ENCODE peak calls at places on chromosomes 12 and 14, in four cellular contexts. One of them, this sample, is unnamed.

GRCh38 chr14:60736494-60736893 is 1.9 kb downstream of the MNAT1 start:
- DNase-seq in coronary artery: no peak
- DNase-seq in cardiac fibroblast: peak
- DNase-seq in brain microvascular endothelial cell: peak
- DNase-seq in this sample: peak

GRCh38 chr14:66001356-66001755 is 484.8 kb upstream of the CCDC196 start:
- DNase-seq in coronary artery: no peak
- DNase-seq in brain microvascular endothelial cell: no peak
- DNase-seq in cardiac fibroblast: no peak
- DNase-seq in this sample: no peak

GRCh38 chr14:55221186-55221585 is 29.8 kb upstream of the DLGAP5 start:
- DNase-seq in brain microvascular endothelial cell: peak
- DNase-seq in coronary artery: no peak
- DNase-seq in cardiac fibroblast: peak
- DNase-seq in this sample: peak

GRCh38 chr12:59097876-59098275 is 177.6 kb upstream of the LRIG3 start:
- DNase-seq in coronary artery: no peak
- DNase-seq in brain microvascular endothelial cell: no peak
- DNase-seq in cardiac fibroblast: no peak
- DNase-seq in this sample: no peak

GRCh38 chr12:103314786-103315185 is 181.0 kb downstream of the C12orf42 start:
- DNase-seq in brain microvascular endothelial cell: no peak
- DNase-seq in coronary artery: no peak
- DNase-seq in cardiac fibroblast: no peak
- DNase-seq in this sample: no peak

GRCh38 chr12:14403711-14404164 is 38.3 kb downstream of the ATF7IP start:
- DNase-seq in cardiac fibroblast: peak
- DNase-seq in brain microvascular endothelial cell: peak
- DNase-seq in coronary artery: no peak
- DNase-seq in this sample: peak

GRCh38 chr12:75784591-75784990 is 247.0 kb downstream of the PHLDA1 start:
- DNase-seq in cardiac fibroblast: peak
- DNase-seq in coronary artery: no peak
- DNase-seq in brain microvascular endothelial cell: no peak
- DNase-seq in this sample: peak

GRCh38 chr12:4769073-4769472 is 48.9 kb downstream of the GALNT8 start:
- DNase-seq in cardiac fibroblast: no peak
- DNase-seq in brain microvascular endothelial cell: no peak
- DNase-seq in coronary artery: no peak
- DNase-seq in this sample: no peak

GRCh38 chr12:104539063-104539462 is 82.3 kb downstream of the CHST11 start:
- DNase-seq in cardiac fibroblast: no peak
- DNase-seq in coronary artery: no peak
- DNase-seq in brain microvascular endothelial cell: no peak
- DNase-seq in this sample: no peak

GRCh38 chr14:84340938-84341337 is 1189.0 kb upstream of the FLRT2 start:
- DNase-seq in cardiac fibroblast: peak
- DNase-seq in brain microvascular endothelial cell: no peak
- DNase-seq in coronary artery: no peak
- DNase-seq in this sample: peak

GRCh38 chr14:75132374-75133086 is 5.7 kb upstream of the NEK9 start:
- DNase-seq in brain microvascular endothelial cell: peak
- DNase-seq in coronary artery: no peak
- DNase-seq in cardiac fibroblast: peak
- DNase-seq in this sample: peak

GRCh38 chr12:98224584-98225221 is 290.7 kb upstream of the TMPO start:
- DNase-seq in coronary artery: no peak
- DNase-seq in brain microvascular endothelial cell: no peak
- DNase-seq in cardiac fibroblast: no peak
- DNase-seq in this sample: no peak

GRCh38 chr14:104146651-104147345 is 8.4 kb downstream of the KIF26A start:
- DNase-seq in cardiac fibroblast: no peak
- DNase-seq in brain microvascular endothelial cell: no peak
- DNase-seq in coronary artery: no peak
- DNase-seq in this sample: no peak

GRCh38 chr12:24797901-24798300 is 151.0 kb downstream of the BCAT1 start:
- DNase-seq in cardiac fibroblast: no peak
- DNase-seq in coronary artery: no peak
- DNase-seq in brain microvascular endothelial cell: no peak
- DNase-seq in this sample: no peak

GRCh38 chr14:68160269-68160668 is 340.7 kb downstream of the RAD51B start:
- DNase-seq in coronary artery: no peak
- DNase-seq in cardiac fibroblast: no peak
- DNase-seq in brain microvascular endothelial cell: no peak
- DNase-seq in this sample: no peak

GRCh38 chr14:94386085-94387031 is 2.0 kb downstream of the SERPINA1 start:
- DNase-seq in coronary artery: peak
- DNase-seq in cardiac fibroblast: no peak
- DNase-seq in brain microvascular endothelial cell: no peak
- DNase-seq in this sample: no peak

GRCh38 chr14:105761842-105762241 is 235.5 kb downstream of the TMEM121 start:
- DNase-seq in cardiac fibroblast: no peak
- DNase-seq in brain microvascular endothelial cell: no peak
- DNase-seq in coronary artery: no peak
- DNase-seq in this sample: no peak

GRCh38 chr12:109218996-109219395 is 90.1 kb downstream of the FOXN4 start:
- DNase-seq in coronary artery: no peak
- DNase-seq in cardiac fibroblast: no peak
- DNase-seq in brain microvascular endothelial cell: no peak
- DNase-seq in this sample: no peak

GRCh38 chr14:74510211-74510931 is 16.8 kb downstream of the ISCA2 start:
- DNase-seq in coronary artery: no peak
- DNase-seq in brain microvascular endothelial cell: peak
- DNase-seq in cardiac fibroblast: peak
- DNase-seq in this sample: no peak

GRCh38 chr14:104426771-104427125 is 152.8 kb upstream of the C14orf180 start:
- DNase-seq in coronary artery: peak
- DNase-seq in brain microvascular endothelial cell: no peak
- DNase-seq in cardiac fibroblast: no peak
- DNase-seq in this sample: no peak

GRCh38 chr12:112464605-112465004 is 45.9 kb downstream of the PTPN11 start:
- DNase-seq in cardiac fibroblast: no peak
- DNase-seq in brain microvascular endothelial cell: no peak
- DNase-seq in coronary artery: no peak
- DNase-seq in this sample: no peak

GRCh38 chr14:31927348-31927826 is 149.7 kb upstream of the ARHGAP5 start:
- DNase-seq in coronary artery: no peak
- DNase-seq in brain microvascular endothelial cell: peak
- DNase-seq in cardiac fibroblast: peak
- DNase-seq in this sample: peak

DNA sequence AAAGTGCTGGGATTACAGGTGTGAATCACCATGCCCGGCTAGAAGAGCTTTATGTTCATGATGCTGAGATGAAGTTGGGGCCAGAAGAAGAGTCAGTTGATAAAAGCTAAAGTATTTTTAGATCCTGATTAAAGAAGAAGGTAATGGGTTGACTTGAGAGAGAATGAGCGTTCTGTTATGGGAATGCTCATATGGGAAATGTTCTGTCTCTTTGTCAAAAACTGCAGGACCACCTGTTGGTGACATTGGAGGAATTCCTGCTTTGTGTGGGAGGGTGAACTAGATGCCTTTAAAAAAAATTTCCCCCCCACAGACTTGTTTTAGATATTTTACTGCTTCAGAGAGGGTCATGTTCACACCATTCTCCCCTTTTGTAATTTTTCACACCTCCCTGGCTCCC is 6.7 kb downstream of the WDR20 start:
- DNase-seq in brain microvascular endothelial cell: no peak
- DNase-seq in cardiac fibroblast: no peak
- DNase-seq in coronary artery: no peak
- DNase-seq in this sample: no peak
- H3K4me3 ChIP-seq in brain microvascular endothelial cell: no peak
- H3K4me3 ChIP-seq in cardiac fibroblast: no peak
- H3K4me3 ChIP-seq in coronary artery: no peak
- H3K4me3 ChIP-seq in this sample: no peak

DNA sequence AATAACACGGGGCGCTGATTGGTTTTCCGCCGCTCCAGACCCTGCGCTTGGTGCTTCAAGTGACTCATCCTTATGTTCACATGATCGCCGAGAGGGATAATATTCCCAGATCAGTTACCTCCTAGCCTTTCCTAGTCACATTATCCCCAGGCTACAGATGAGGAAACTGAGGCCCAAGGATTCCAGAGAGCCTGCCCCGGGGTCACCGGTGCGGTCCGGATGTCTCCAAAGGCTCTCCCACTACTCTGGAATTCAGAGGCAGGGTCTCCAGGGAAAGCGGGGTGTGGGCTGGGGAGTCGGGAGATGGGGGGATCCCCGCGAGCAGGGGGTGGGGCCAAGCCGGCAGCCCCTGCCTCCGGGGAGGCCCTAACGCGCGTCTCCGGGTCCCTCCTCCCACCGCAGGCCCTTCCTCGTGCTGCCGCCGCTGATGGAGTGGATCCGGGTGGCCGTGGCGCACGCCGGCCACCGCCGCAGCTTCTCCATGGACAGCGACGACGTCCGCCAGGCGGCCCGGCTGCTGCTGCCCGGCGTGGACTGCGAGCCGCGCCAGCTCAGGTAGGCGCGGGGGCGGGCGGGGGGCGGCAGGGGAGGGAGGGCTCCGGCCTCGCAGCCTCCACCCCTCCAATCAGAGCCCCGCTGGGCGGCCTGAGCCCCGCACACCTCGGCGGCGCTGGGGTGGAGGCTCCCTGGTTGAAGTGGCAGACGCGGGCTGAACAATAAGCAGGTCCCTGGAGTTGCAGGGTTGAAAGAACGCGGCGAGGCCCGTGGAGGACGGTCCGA is 104.7 kb upstream of the PWP1 start:
- DNase-seq in coronary artery: no peak
- DNase-seq in brain microvascular endothelial cell: no peak
- DNase-seq in cardiac fibroblast: no peak
- DNase-seq in this sample: no peak
- H3K4me3 ChIP-seq in coronary artery: peak
- H3K4me3 ChIP-seq in brain microvascular endothelial cell: peak
- H3K4me3 ChIP-seq in cardiac fibroblast: no peak
- H3K4me3 ChIP-seq in this sample: peak

GRCh38 chr14:24426912-24427536 is 2.4 kb downstream of the CBLN3 start:
- DNase-seq in coronary artery: no peak
- DNase-seq in cardiac fibroblast: no peak
- DNase-seq in brain microvascular endothelial cell: no peak
- DNase-seq in this sample: no peak
- H3K4me3 ChIP-seq in coronary artery: no peak
- H3K4me3 ChIP-seq in cardiac fibroblast: no peak
- H3K4me3 ChIP-seq in brain microvascular endothelial cell: no peak
- H3K4me3 ChIP-seq in this sample: no peak

GRCh38 chr12:57092876-57093411 is 4.0 kb downstream of the NAB2 start:
- DNase-seq in coronary artery: no peak
- DNase-seq in cardiac fibroblast: no peak
- DNase-seq in brain microvascular endothelial cell: no peak
- DNase-seq in this sample: no peak
- H3K4me3 ChIP-seq in coronary artery: peak
- H3K4me3 ChIP-seq in cardiac fibroblast: no peak
- H3K4me3 ChIP-seq in brain microvascular endothelial cell: peak
- H3K4me3 ChIP-seq in this sample: peak

GRCh38 chr12:114406326-114407033 is 536 bp upstream of the TBX5 start:
- DNase-seq in cardiac fibroblast: peak
- DNase-seq in coronary artery: no peak
- DNase-seq in brain microvascular endothelial cell: no peak
- DNase-seq in this sample: no peak
- H3K4me3 ChIP-seq in cardiac fibroblast: peak
- H3K4me3 ChIP-seq in coronary artery: peak
- H3K4me3 ChIP-seq in brain microvascular endothelial cell: no peak
- H3K4me3 ChIP-seq in this sample: no peak

DNA sequence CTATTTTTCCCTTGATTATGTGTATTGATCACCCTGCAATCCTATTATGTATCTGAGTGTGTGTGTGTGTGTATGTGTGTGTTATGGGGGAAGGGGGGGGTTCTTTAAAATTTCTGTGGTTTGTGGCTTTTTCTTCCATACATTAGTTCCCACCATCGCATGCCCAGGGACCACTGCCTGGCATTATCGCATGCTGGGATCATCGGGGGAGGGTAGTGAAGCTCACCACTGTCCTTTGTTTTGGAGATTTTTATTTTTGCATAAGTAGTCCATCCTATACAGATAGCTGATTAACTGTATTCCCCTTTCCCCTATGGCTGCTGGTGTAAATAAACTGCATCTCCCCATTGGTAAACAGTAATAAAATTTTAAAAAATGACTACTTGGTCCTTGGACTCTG is 3.4 kb downstream of the ATXN7L3B start:
- DNase-seq in coronary artery: no peak
- DNase-seq in brain microvascular endothelial cell: no peak
- DNase-seq in cardiac fibroblast: no peak
- DNase-seq in this sample: no peak
- H3K4me3 ChIP-seq in coronary artery: peak
- H3K4me3 ChIP-seq in brain microvascular endothelial cell: no peak
- H3K4me3 ChIP-seq in cardiac fibroblast: no peak
- H3K4me3 ChIP-seq in this sample: no peak

GRCh38 chr14:77542349-77543239 is 44.0 kb upstream of the ISM2 start:
- DNase-seq in brain microvascular endothelial cell: no peak
- DNase-seq in cardiac fibroblast: peak
- DNase-seq in coronary artery: no peak
- DNase-seq in this sample: peak
- H3K4me3 ChIP-seq in brain microvascular endothelial cell: no peak
- H3K4me3 ChIP-seq in cardiac fibroblast: no peak
- H3K4me3 ChIP-seq in coronary artery: no peak
- H3K4me3 ChIP-seq in this sample: no peak

GRCh38 chr12:46124848-46125619 is 134.7 kb upstream of the SCAF11 start:
- DNase-seq in brain microvascular endothelial cell: peak
- DNase-seq in coronary artery: no peak
- DNase-seq in cardiac fibroblast: peak
- DNase-seq in this sample: peak
- H3K4me3 ChIP-seq in brain microvascular endothelial cell: peak
- H3K4me3 ChIP-seq in coronary artery: peak
- H3K4me3 ChIP-seq in cardiac fibroblast: no peak
- H3K4me3 ChIP-seq in this sample: peak

GRCh38 chr12:11568762-11569478 is 80.6 kb upstream of the ETV6 start:
- DNase-seq in brain microvascular endothelial cell: no peak
- DNase-seq in coronary artery: no peak
- DNase-seq in cardiac fibroblast: no peak
- DNase-seq in this sample: no peak
- H3K4me3 ChIP-seq in brain microvascular endothelial cell: no peak
- H3K4me3 ChIP-seq in coronary artery: no peak
- H3K4me3 ChIP-seq in cardiac fibroblast: no peak
- H3K4me3 ChIP-seq in this sample: no peak